ENCODE peak calls at places on chromosomes 3 and 15, in ten cellular contexts. Z is uterus, K is IMR-90, O is adrenal gland, V is HCT116, X is spleen, U is sigmoid colon, C is stomach, E is ovary, I is heart left ventricle. B is an unnamed sample.

GRCh38 chr3:139136459-139137190 is 91.9 kb upstream of the PRR23C start:
- DNase-seq in U (no peak), E (no peak), Z (no peak), K (no peak), X (no peak), V (no peak), C (no peak), I (no peak), O (no peak), B (no peak)

GRCh38 chr3:39302178-39302577 is 22.3 kb upstream of the CX3CR1 start:
- DNase-seq in X (no peak), Z (no peak), O (no peak), E (no peak), U (no peak), C (no peak), I (no peak), V (no peak), K (no peak), B (no peak)

GRCh38 chr3:31981206-31982181 is at the start of the genes OSBPL10 and ZNF860:
- DNase-seq in X (peak), I (peak), O (peak), E (peak), K (peak), Z (peak), U (peak), C (peak), V (peak), B (peak)

GRCh38 chr3:43632986-43633385 is 11.2 kb upstream of the ANO10 start:
- DNase-seq in Z (no peak), E (no peak), U (no peak), X (no peak), I (no peak), C (no peak), V (no peak), K (no peak), O (no peak), B (no peak)

GRCh38 chr3:4174760-4175159 is 128.4 kb upstream of the SETMAR start:
- DNase-seq in Z (no peak), I (no peak), K (no peak), E (no peak), O (no peak), C (no peak), V (no peak), U (no peak), X (no peak), B (no peak)

GRCh38 chr3:13648060-13648743 is 99.3 kb downstream of the FBLN2 start:
- DNase-seq in E (peak), C (peak), U (peak), Z (peak), K (peak), V (peak), X (peak), O (peak), I (peak), B (peak)

GRCh38 chr3:79086514-79086913 is 681.3 kb downstream of the ROBO1 start:
- DNase-seq in V (peak), C (peak), I (peak), O (peak), X (no peak), E (no peak), Z (no peak), K (peak), U (peak), B (peak)

GRCh38 chr15:45457215-45457614 is 65.3 kb downstream of the SLC30A4 start:
- DNase-seq in C (no peak), I (no peak), V (no peak), O (no peak), X (no peak), U (no peak), K (no peak), Z (no peak), E (no peak), B (peak)

GRCh38 chr15:71048913-71049675 is 66.2 kb upstream of the THSD4 start:
- DNase-seq in I (no peak), C (no peak), K (peak), X (no peak), E (no peak), Z (no peak), O (no peak), V (no peak), U (no peak), B (no peak)

GRCh38 chr15:76185716-76186115 is 125.6 kb downstream of the ETFA start:
- DNase-seq in O (no peak), K (peak), X (no peak), I (no peak), C (peak), U (no peak), Z (no peak), E (no peak), V (peak), B (peak)

GRCh38 chr15:60074181-60074885 is 70.2 kb downstream of the FOXB1 start:
- DNase-seq in C (peak), K (peak), E (no peak), I (no peak), Z (no peak), V (no peak), U (no peak), O (no peak), X (no peak), B (peak)

GRCh38 chr15:90637693-90638092 is 79.5 kb upstream of the BLM start:
- DNase-seq in V (no peak), I (no peak), U (no peak), C (no peak), X (no peak), Z (no peak), E (no peak), O (no peak), K (no peak), B (no peak)

GRCh38 chr3:154089416-154090115 is 31.6 kb upstream of the ARHGEF26 start:
- DNase-seq in Z (no peak), E (no peak), X (no peak), V (no peak), U (no peak), O (no peak), I (no peak), K (no peak), C (no peak), B (peak)

GRCh38 chr15:63987979-63988378 is 58.3 kb downstream of the DAPK2 start:
- DNase-seq in K (no peak), U (no peak), C (peak), Z (no peak), X (peak), E (no peak), I (no peak), V (no peak), O (no peak), B (no peak)

GRCh38 chr3:142961539-142961938 is 1.9 kb downstream of the PAQR9 start:
- DNase-seq in Z (no peak), U (no peak), C (no peak), V (no peak), K (no peak), X (no peak), E (no peak), I (no peak), O (no peak), B (no peak)

GRCh38 chr3:31532587-31533168 is at the start of gene STT3B:
- DNase-seq in Z (no peak), V (peak), U (peak), K (peak), E (peak), C (peak), O (peak), I (peak), X (peak), B (peak)

GRCh38 chr3:15339786-15340215 is 7.4 kb upstream of the SH3BP5 start:
- DNase-seq in I (no peak), Z (no peak), C (no peak), X (no peak), E (no peak), U (peak), V (no peak), O (no peak), K (peak), B (no peak)

GRCh38 chr3:98564282-98565005 is 29.0 kb downstream of the CPOX start:
- DNase-seq in C (no peak), V (no peak), E (no peak), X (no peak), O (no peak), K (no peak), U (no peak), Z (no peak), I (no peak), B (no peak)

GRCh38 chr3:98565237-98565643 is 28.2 kb downstream of the CPOX start:
- DNase-seq in I (no peak), Z (no peak), X (no peak), E (no peak), O (no peak), K (no peak), C (no peak), U (no peak), V (no peak), B (no peak)

GRCh38 chr3:98560911-98561310 is 29.1 kb downstream of the GPR15 start:
- DNase-seq in K (no peak), I (no peak), V (no peak), O (no peak), E (no peak), X (no peak), C (no peak), Z (no peak), U (no peak), B (no peak)

GRCh38 chr3:98563661-98564281 is 29.6 kb downstream of the CPOX start:
- DNase-seq in X (no peak), U (no peak), V (no peak), K (peak), E (no peak), C (no peak), I (no peak), Z (no peak), O (no peak), B (no peak)

GRCh38 chr3:98561727-98562521 is 30.1 kb downstream of the GPR15 start:
- DNase-seq in C (no peak), X (no peak), U (no peak), K (peak), V (no peak), E (no peak), I (no peak), O (no peak), Z (no peak), B (no peak)
- TF ChIP-seq POLR2A in C (no peak), X (no peak), U (no peak), K (no peak), V (no peak), E (no peak), I (no peak), O (no peak), Z (no peak), B (no peak)

GRCh38 chr3:136351905-136352304 is 101.8 kb downstream of the PCCB start:
- DNase-seq in C (no peak), O (no peak), Z (no peak), X (no peak), E (no peak), K (no peak), V (no peak), U (no peak), I (no peak), B (no peak)

GRCh38 chr3:136350557-136350956 is 100.4 kb downstream of the PCCB start:
- DNase-seq in K (peak), Z (no peak), C (no peak), X (no peak), U (no peak), V (no peak), O (no peak), I (no peak), E (no peak), B (no peak)

GRCh38 chr3:136353461-136353860 is 103.3 kb downstream of the PCCB start:
- DNase-seq in Z (no peak), I (no peak), O (no peak), V (no peak), U (no peak), C (no peak), X (no peak), E (no peak), K (no peak), B (no peak)

GRCh38 chr3:136351351-136351750 is 101.2 kb downstream of the PCCB start:
- DNase-seq in U (no peak), Z (no peak), O (no peak), X (no peak), E (no peak), C (no peak), K (peak), I (no peak), V (no peak), B (no peak)

GRCh38 chr3:136350132-136350531 is 100.0 kb downstream of the PCCB start:
- DNase-seq in X (no peak), O (peak), Z (peak), K (peak), V (no peak), E (peak), U (peak), C (no peak), I (peak), B (peak)
- H3K27ac ChIP-seq in X (no peak), O (no peak), Z (peak), K (peak), V (no peak), E (no peak), U (peak), C (no peak), I (no peak), B (no peak)

DNA sequence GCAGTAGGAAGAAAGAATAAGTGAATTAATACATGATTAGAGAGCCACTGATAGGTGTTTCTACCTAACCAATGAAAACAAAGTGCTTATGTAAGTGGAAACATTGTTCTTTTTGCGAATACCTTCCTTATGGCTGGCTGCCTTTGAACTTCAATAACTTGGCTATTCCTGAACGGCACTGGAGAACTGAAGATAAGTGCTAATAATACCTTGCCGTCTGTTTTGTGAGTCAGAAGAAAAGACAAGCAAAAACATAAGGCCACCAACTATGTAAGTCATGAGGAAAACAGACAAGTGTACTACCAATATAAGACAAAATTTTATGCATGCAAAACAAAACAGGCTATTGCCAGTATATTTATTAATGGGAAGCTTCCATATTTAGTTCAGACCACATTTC is 160.6 kb downstream of the SUCLG2 start:
- DNase-seq in I (no peak), E (no peak), Z (no peak), X (no peak), O (no peak), V (no peak), K (no peak), C (no peak), U (no peak), B (no peak)
- TF ChIP-seq POLR2A in I (no peak), E (no peak), Z (no peak), X (no peak), O (no peak), V (no peak), K (no peak), C (no peak), U (no peak), B (no peak)

GRCh38 chr15:77550275-77551251 is 82.1 kb downstream of the LINGO1 start:
- DNase-seq in E (no peak), Z (no peak), U (no peak), C (no peak), K (no peak), V (no peak), O (no peak), X (no peak), I (no peak), B (no peak)

GRCh38 chr15:77548608-77549551 is 83.8 kb downstream of the LINGO1 start:
- DNase-seq in E (no peak), U (no peak), C (no peak), X (no peak), O (no peak), Z (no peak), V (no peak), K (no peak), I (no peak), B (no peak)

GRCh38 chr15:77547801-77548607 is 84.7 kb downstream of the LINGO1 start:
- DNase-seq in O (no peak), U (no peak), C (no peak), X (no peak), I (no peak), E (no peak), V (no peak), Z (no peak), K (no peak), B (no peak)

GRCh38 chr15:77552066-77552465 is 80.6 kb downstream of the LINGO1 start:
- DNase-seq in O (no peak), U (no peak), Z (no peak), E (no peak), I (no peak), K (no peak), C (no peak), X (no peak), V (no peak), B (no peak)

DNA sequence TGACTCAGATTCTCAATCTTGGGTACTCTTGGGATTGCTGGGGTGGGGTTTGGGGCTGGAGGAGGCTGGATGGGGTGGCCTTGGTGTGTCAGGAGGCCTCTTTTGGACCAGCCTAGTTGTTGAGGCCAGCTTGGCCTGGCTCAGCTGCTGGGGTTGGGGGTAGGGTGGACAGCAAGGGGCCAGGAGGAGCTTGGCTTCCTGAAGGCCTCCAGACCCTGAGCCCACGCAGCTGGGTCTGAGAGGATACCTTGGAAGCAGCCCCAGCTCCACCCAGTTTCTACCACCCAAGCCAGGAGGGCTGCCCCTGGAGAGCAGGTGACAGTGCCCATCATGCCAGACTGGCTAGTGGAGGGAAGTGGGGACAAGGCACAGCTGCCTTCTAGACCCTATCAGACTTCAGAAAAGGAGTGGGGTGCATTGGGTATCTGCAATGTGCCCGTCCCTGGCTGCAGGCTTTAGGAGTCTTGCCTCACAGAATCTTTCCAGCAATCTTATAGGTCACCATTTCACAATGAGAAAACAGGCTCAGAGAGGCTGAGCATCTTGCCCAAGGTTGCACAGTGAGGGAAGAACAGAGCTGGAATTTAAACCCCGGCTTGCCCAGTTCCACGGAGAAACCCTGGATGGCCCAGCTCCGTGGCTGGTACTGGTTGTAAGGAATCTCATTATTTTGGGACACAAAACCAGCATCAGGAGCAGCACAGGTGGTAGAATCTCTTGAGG is 83.0 kb downstream of the LINGO1 start:
- DNase-seq in E (no peak), Z (no peak), C (no peak), K (no peak), I (no peak), O (no peak), V (no peak), U (no peak), X (no peak), B (no peak)
- H3K27ac ChIP-seq in E (no peak), Z (no peak), C (no peak), K (no peak), I (no peak), O (no peak), V (no peak), U (no peak), X (no peak), B (no peak)

GRCh38 chr3:48685603-48686511 is at the start of gene NCKIPSD:
- DNase-seq in V (peak), Z (peak), U (peak), X (peak), C (peak), I (peak), E (peak), K (peak), O (peak), B (peak)
- TF ChIP-seq POLR2A in V (peak), Z (peak), U (no peak), X (peak), C (no peak), I (peak), E (peak), K (no peak), O (peak), B (peak)

GRCh38 chr3:61822588-61822987 is 261.2 kb downstream of the PTPRG start:
- DNase-seq in E (no peak), I (no peak), K (no peak), V (no peak), X (no peak), C (no peak), Z (no peak), U (no peak), O (no peak), B (no peak)

GRCh38 chr3:61821823-61822251 is 260.5 kb downstream of the PTPRG start:
- DNase-seq in V (no peak), Z (peak), O (no peak), U (peak), X (no peak), C (no peak), E (no peak), I (no peak), K (peak), B (no peak)

GRCh38 chr3:61824553-61825135 is 263.3 kb downstream of the PTPRG start:
- DNase-seq in V (no peak), I (no peak), O (no peak), Z (no peak), E (no peak), C (no peak), U (no peak), K (no peak), X (no peak), B (no peak)

GRCh38 chr3:61820306-61820992 is 259.1 kb downstream of the PTPRG start:
- DNase-seq in V (no peak), C (no peak), X (no peak), U (no peak), O (no peak), E (no peak), K (no peak), Z (no peak), I (no peak), B (no peak)

DNA sequence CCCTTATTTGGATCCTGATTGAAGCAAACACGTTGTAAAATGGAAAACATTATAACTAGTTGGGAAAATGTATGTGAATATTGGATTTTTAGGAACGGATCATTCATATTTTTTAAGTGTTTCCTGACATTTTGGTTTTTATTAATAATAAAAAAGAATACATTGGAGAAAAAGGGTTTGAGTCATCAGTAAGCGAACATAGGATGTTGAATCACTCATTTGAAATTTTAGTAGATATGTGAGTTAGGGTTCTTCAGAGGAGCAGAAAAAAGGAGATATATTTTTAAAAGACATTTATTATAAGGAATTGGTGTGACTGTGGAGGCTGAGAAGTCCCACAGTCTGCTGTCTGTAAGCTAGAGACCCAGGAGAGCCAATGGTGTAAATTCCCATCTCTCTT is 258.5 kb downstream of the PTPRG start:
- DNase-seq in K (peak), X (no peak), E (no peak), U (no peak), C (no peak), O (no peak), Z (no peak), I (no peak), V (no peak), B (no peak)
- H3K27ac ChIP-seq in K (no peak), X (no peak), E (no peak), U (no peak), C (no peak), O (no peak), Z (no peak), I (no peak), V (no peak), B (no peak)